ENCODE peak calls at places on chromosomes 11 and 22, in five cellular contexts. One of them, this sample, is unnamed.

GRCh38 chr11:110720646-110721283 is 8.5 kb upstream of the ARHGAP20 start:
- DNase-seq in A549: no peak
- DNase-seq in body of pancreas: no peak
- DNase-seq in gastrocnemius medialis: no peak
- DNase-seq in left ventricle myocardium inferior: no peak
- DNase-seq in this sample: no peak

GRCh38 chr11:4448995-4449394 is at the start of gene OR52K2:
- DNase-seq in A549: no peak
- DNase-seq in body of pancreas: no peak
- DNase-seq in gastrocnemius medialis: no peak
- DNase-seq in left ventricle myocardium inferior: no peak
- DNase-seq in this sample: no peak

GRCh38 chr22:44850946-44851345 is 98.6 kb downstream of the ARHGAP8 start:
- DNase-seq in A549: no peak
- DNase-seq in body of pancreas: no peak
- DNase-seq in gastrocnemius medialis: no peak
- DNase-seq in left ventricle myocardium inferior: no peak
- DNase-seq in this sample: peak

GRCh38 chr11:33515347-33515746 is 185.3 kb downstream of the C11orf91 start:
- DNase-seq in A549: no peak
- DNase-seq in body of pancreas: no peak
- DNase-seq in gastrocnemius medialis: peak
- DNase-seq in left ventricle myocardium inferior: no peak
- DNase-seq in this sample: no peak

GRCh38 chr22:24426436-24426835 is 963 bp upstream of the ADORA2A start:
- DNase-seq in A549: no peak
- DNase-seq in body of pancreas: no peak
- DNase-seq in gastrocnemius medialis: no peak
- DNase-seq in left ventricle myocardium inferior: no peak
- DNase-seq in this sample: no peak

GRCh38 chr22:24592144-24592845 is 578 bp downstream of the LRRC75B start:
- DNase-seq in A549: peak
- DNase-seq in body of pancreas: no peak
- DNase-seq in gastrocnemius medialis: no peak
- DNase-seq in left ventricle myocardium inferior: no peak
- DNase-seq in this sample: no peak

GRCh38 chr11:129023968-129024676 is 81.5 kb upstream of the TP53AIP1 start:
- DNase-seq in A549: no peak
- DNase-seq in body of pancreas: peak
- DNase-seq in gastrocnemius medialis: no peak
- DNase-seq in left ventricle myocardium inferior: no peak
- DNase-seq in this sample: no peak

GRCh38 chr22:42885446-42885845 is 28.4 kb upstream of the ARFGAP3 start:
- DNase-seq in A549: no peak
- DNase-seq in body of pancreas: no peak
- DNase-seq in gastrocnemius medialis: no peak
- DNase-seq in left ventricle myocardium inferior: no peak
- DNase-seq in this sample: no peak

GRCh38 chr11:59216654-59217640 is 4.2 kb upstream of the MPEG1 start:
- DNase-seq in A549: no peak
- DNase-seq in body of pancreas: no peak
- DNase-seq in gastrocnemius medialis: peak
- DNase-seq in left ventricle myocardium inferior: no peak
- DNase-seq in this sample: no peak

GRCh38 chr22:27252282-27253049 is 549.1 kb downstream of the MN1 start:
- DNase-seq in A549: peak
- DNase-seq in body of pancreas: no peak
- DNase-seq in gastrocnemius medialis: peak
- DNase-seq in left ventricle myocardium inferior: peak
- DNase-seq in this sample: peak

GRCh38 chr22:37012262-37012904 is 6.9 kb downstream of the TST start:
- DNase-seq in A549: no peak
- DNase-seq in body of pancreas: no peak
- DNase-seq in gastrocnemius medialis: no peak
- DNase-seq in left ventricle myocardium inferior: peak
- DNase-seq in this sample: no peak

GRCh38 chr11:117062503-117062902 is 35.7 kb downstream of the SIK3 start:
- DNase-seq in A549: no peak
- DNase-seq in body of pancreas: no peak
- DNase-seq in gastrocnemius medialis: no peak
- DNase-seq in left ventricle myocardium inferior: no peak
- DNase-seq in this sample: no peak

GRCh38 chr11:88231894-88232482 is 56.7 kb upstream of the RAB38 start:
- DNase-seq in A549: peak
- DNase-seq in body of pancreas: no peak
- DNase-seq in gastrocnemius medialis: no peak
- DNase-seq in left ventricle myocardium inferior: no peak
- DNase-seq in this sample: no peak

GRCh38 chr11:114163231-114163631 is 103.7 kb downstream of the ZBTB16 start:
- DNase-seq in A549: no peak
- DNase-seq in body of pancreas: peak
- DNase-seq in gastrocnemius medialis: peak
- DNase-seq in left ventricle myocardium inferior: no peak
- DNase-seq in this sample: no peak

GRCh38 chr11:8273281-8273680 is 9.6 kb upstream of the LMO1 start:
- DNase-seq in A549: no peak
- DNase-seq in body of pancreas: no peak
- DNase-seq in gastrocnemius medialis: no peak
- DNase-seq in left ventricle myocardium inferior: no peak
- DNase-seq in this sample: no peak

GRCh38 chr11:10500263-10500601 is 40.8 kb downstream of the RNF141 start:
- DNase-seq in A549: no peak
- DNase-seq in body of pancreas: no peak
- DNase-seq in gastrocnemius medialis: no peak
- DNase-seq in left ventricle myocardium inferior: no peak
- DNase-seq in this sample: no peak

GRCh38 chr11:5476184-5476819 is 12.2 kb upstream of the OR52D1 start:
- DNase-seq in A549: peak
- DNase-seq in body of pancreas: peak
- DNase-seq in gastrocnemius medialis: no peak
- DNase-seq in left ventricle myocardium inferior: no peak
- DNase-seq in this sample: no peak

GRCh38 chr11:119706029-119706428 is 23.0 kb downstream of the NECTIN1 start:
- DNase-seq in A549: no peak
- DNase-seq in body of pancreas: no peak
- DNase-seq in gastrocnemius medialis: no peak
- DNase-seq in left ventricle myocardium inferior: no peak
- DNase-seq in this sample: no peak

GRCh38 chr22:41092847-41093371 is 517 bp downstream of the EP300 start:
- DNase-seq in A549: peak
- DNase-seq in body of pancreas: peak
- DNase-seq in gastrocnemius medialis: peak
- DNase-seq in left ventricle myocardium inferior: no peak
- DNase-seq in this sample: no peak

GRCh38 chr11:125971618-125972017 is 25.8 kb downstream of the VSIG10L2 start:
- DNase-seq in A549: no peak
- DNase-seq in body of pancreas: no peak
- DNase-seq in gastrocnemius medialis: no peak
- DNase-seq in left ventricle myocardium inferior: no peak
- DNase-seq in this sample: no peak

GRCh38 chr11:14360976-14361375 is 2.0 kb upstream of the RRAS2 start:
- DNase-seq in A549: no peak
- DNase-seq in body of pancreas: no peak
- DNase-seq in gastrocnemius medialis: no peak
- DNase-seq in left ventricle myocardium inferior: no peak
- DNase-seq in this sample: no peak

GRCh38 chr22:44309137-44309536 is 3.6 kb downstream of the SHISAL1 start:
- DNase-seq in A549: peak
- DNase-seq in body of pancreas: no peak
- DNase-seq in gastrocnemius medialis: no peak
- DNase-seq in left ventricle myocardium inferior: no peak
- DNase-seq in this sample: peak

GRCh38 chr11:64791781-64792291 is 11.2 kb downstream of the MAP4K2 start:
- DNase-seq in A549: no peak
- DNase-seq in body of pancreas: no peak
- DNase-seq in gastrocnemius medialis: no peak
- DNase-seq in left ventricle myocardium inferior: no peak
- DNase-seq in this sample: peak

GRCh38 chr22:29000225-29000556 is 61.4 kb downstream of the C22orf31 start:
- DNase-seq in A549: no peak
- DNase-seq in body of pancreas: no peak
- DNase-seq in gastrocnemius medialis: no peak
- DNase-seq in left ventricle myocardium inferior: no peak
- DNase-seq in this sample: no peak

GRCh38 chr11:28924007-28924406 is 815.8 kb downstream of the METTL15 start:
- DNase-seq in A549: no peak
- DNase-seq in body of pancreas: no peak
- DNase-seq in gastrocnemius medialis: no peak
- DNase-seq in left ventricle myocardium inferior: no peak
- DNase-seq in this sample: no peak

DNA sequence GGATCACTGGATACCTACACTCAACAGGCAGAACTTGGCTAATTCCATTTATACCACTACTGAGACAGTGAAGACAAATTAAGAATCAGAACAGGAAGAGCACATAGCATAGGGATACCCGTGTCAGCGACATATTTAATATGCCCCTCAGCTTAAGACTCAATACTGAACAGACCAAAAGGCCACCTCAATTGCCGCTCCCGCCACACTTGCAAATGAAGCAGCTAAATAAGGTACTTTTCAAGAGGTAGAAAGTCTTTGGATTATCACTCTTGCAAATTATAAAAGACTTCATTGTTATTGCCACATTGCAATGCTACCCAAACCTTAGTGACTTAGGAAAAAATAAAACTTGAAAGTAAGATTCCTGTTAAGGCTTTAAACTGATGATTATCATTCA is 3.1 kb downstream of the DDX17 start:
- DNase-seq in A549: no peak
- DNase-seq in body of pancreas: no peak
- DNase-seq in gastrocnemius medialis: no peak
- DNase-seq in left ventricle myocardium inferior: no peak
- DNase-seq in this sample: no peak
- H3K4me3 ChIP-seq in A549: peak
- H3K4me3 ChIP-seq in body of pancreas: no peak
- H3K4me3 ChIP-seq in gastrocnemius medialis: peak
- H3K4me3 ChIP-seq in left ventricle myocardium inferior: peak
- H3K4me3 ChIP-seq in this sample: peak

GRCh38 chr11:123122852-123123251 is 60.9 kb upstream of the HSPA8 start:
- DNase-seq in A549: no peak
- DNase-seq in body of pancreas: no peak
- DNase-seq in gastrocnemius medialis: no peak
- DNase-seq in left ventricle myocardium inferior: no peak
- DNase-seq in this sample: no peak
- H3K4me3 ChIP-seq in A549: no peak
- H3K4me3 ChIP-seq in body of pancreas: no peak
- H3K4me3 ChIP-seq in gastrocnemius medialis: no peak
- H3K4me3 ChIP-seq in left ventricle myocardium inferior: no peak
- H3K4me3 ChIP-seq in this sample: no peak

GRCh38 chr11:37718431-37718999 is 1120.5 kb upstream of the RAG2 start:
- DNase-seq in A549: no peak
- DNase-seq in body of pancreas: no peak
- DNase-seq in gastrocnemius medialis: no peak
- DNase-seq in left ventricle myocardium inferior: no peak
- DNase-seq in this sample: no peak

GRCh38 chr11:37724305-37724704 is 1126.3 kb upstream of the RAG2 start:
- DNase-seq in A549: no peak
- DNase-seq in body of pancreas: no peak
- DNase-seq in gastrocnemius medialis: no peak
- DNase-seq in left ventricle myocardium inferior: no peak
- DNase-seq in this sample: no peak

GRCh38 chr11:37721485-37721884 is 1123.4 kb upstream of the RAG2 start:
- DNase-seq in A549: no peak
- DNase-seq in body of pancreas: no peak
- DNase-seq in gastrocnemius medialis: no peak
- DNase-seq in left ventricle myocardium inferior: no peak
- DNase-seq in this sample: no peak
- H3K4me3 ChIP-seq in A549: no peak
- H3K4me3 ChIP-seq in body of pancreas: no peak
- H3K4me3 ChIP-seq in gastrocnemius medialis: no peak
- H3K4me3 ChIP-seq in left ventricle myocardium inferior: no peak
- H3K4me3 ChIP-seq in this sample: no peak

GRCh38 chr11:61683961-61684869 is 4.0 kb downstream of the DAGLA start:
- DNase-seq in A549: no peak
- DNase-seq in body of pancreas: no peak
- DNase-seq in gastrocnemius medialis: no peak
- DNase-seq in left ventricle myocardium inferior: no peak
- DNase-seq in this sample: no peak
- H3K4me3 ChIP-seq in A549: no peak
- H3K4me3 ChIP-seq in body of pancreas: no peak
- H3K4me3 ChIP-seq in gastrocnemius medialis: no peak
- H3K4me3 ChIP-seq in left ventricle myocardium inferior: no peak
- H3K4me3 ChIP-seq in this sample: no peak

DNA sequence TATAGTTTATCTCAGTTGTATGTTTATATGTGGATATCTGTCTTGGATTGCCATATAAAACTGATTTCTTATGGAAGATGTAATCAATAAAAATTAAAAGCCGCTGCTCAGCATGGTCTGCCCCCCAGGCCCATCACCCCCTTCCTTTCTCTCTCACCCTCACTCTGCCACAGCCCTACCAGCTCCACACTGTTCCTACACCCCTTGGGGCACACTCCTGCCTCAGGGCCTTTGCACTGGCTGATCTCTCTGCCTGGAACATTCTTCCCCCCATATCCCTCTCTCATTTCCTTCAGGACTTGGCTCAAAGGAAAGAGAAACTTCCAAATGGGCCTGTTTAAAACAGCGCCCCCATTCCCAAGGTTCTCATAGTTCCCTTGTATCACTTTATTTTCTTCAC is 63.1 kb downstream of the LRRC32 start:
- DNase-seq in A549: no peak
- DNase-seq in body of pancreas: no peak
- DNase-seq in gastrocnemius medialis: no peak
- DNase-seq in left ventricle myocardium inferior: no peak
- DNase-seq in this sample: no peak
- H3K4me3 ChIP-seq in A549: no peak
- H3K4me3 ChIP-seq in body of pancreas: no peak
- H3K4me3 ChIP-seq in gastrocnemius medialis: no peak
- H3K4me3 ChIP-seq in left ventricle myocardium inferior: no peak
- H3K4me3 ChIP-seq in this sample: no peak

GRCh38 chr11:69635804-69636511 is 5.0 kb upstream of the CCND1 start:
- DNase-seq in A549: no peak
- DNase-seq in body of pancreas: no peak
- DNase-seq in gastrocnemius medialis: no peak
- DNase-seq in left ventricle myocardium inferior: no peak
- DNase-seq in this sample: no peak
- H3K4me3 ChIP-seq in A549: peak
- H3K4me3 ChIP-seq in body of pancreas: no peak
- H3K4me3 ChIP-seq in gastrocnemius medialis: peak
- H3K4me3 ChIP-seq in left ventricle myocardium inferior: peak
- H3K4me3 ChIP-seq in this sample: peak